ENCODE peak calls at places on chromosome 1, in seven cellular contexts. One of them, this sample, is unnamed.

GRCh38 chr1:22018583-22019559 is 17.4 kb downstream of the CELA3A start:
- DNase-seq in GM06990: no peak
- DNase-seq in fibroblast of pulmonary artery: peak
- DNase-seq in GM03348: peak
- DNase-seq in Caco-2: no peak
- DNase-seq in activated CD4-positive, alpha-beta T cell treated with anti-CD3 and anti-CD28 coated beads, Interleukin-2, amount 50 U/mL, for 24 hours: peak
- DNase-seq in CD4-positive, alpha-beta memory T cell: peak
- DNase-seq in this sample: peak

GRCh38 chr1:156149374-156150106 is 3.8 kb upstream of the SEMA4A start:
- DNase-seq in GM06990: peak
- DNase-seq in fibroblast of pulmonary artery: no peak
- DNase-seq in GM03348: no peak
- DNase-seq in Caco-2: no peak
- DNase-seq in activated CD4-positive, alpha-beta T cell treated with anti-CD3 and anti-CD28 coated beads, Interleukin-2, amount 50 U/mL, for 24 hours: no peak
- DNase-seq in CD4-positive, alpha-beta memory T cell: no peak
- DNase-seq in this sample: no peak

GRCh38 chr1:53398585-53399365 is 60.4 kb upstream of the DMRTB1 start:
- DNase-seq in GM06990: no peak
- DNase-seq in fibroblast of pulmonary artery: no peak
- DNase-seq in GM03348: no peak
- DNase-seq in Caco-2: no peak
- DNase-seq in activated CD4-positive, alpha-beta T cell treated with anti-CD3 and anti-CD28 coated beads, Interleukin-2, amount 50 U/mL, for 24 hours: no peak
- DNase-seq in CD4-positive, alpha-beta memory T cell: no peak
- DNase-seq in this sample: no peak

GRCh38 chr1:205275133-205275532 is 46.4 kb downstream of the NUAK2 start:
- DNase-seq in GM06990: no peak
- DNase-seq in fibroblast of pulmonary artery: no peak
- DNase-seq in GM03348: no peak
- DNase-seq in Caco-2: no peak
- DNase-seq in activated CD4-positive, alpha-beta T cell treated with anti-CD3 and anti-CD28 coated beads, Interleukin-2, amount 50 U/mL, for 24 hours: no peak
- DNase-seq in CD4-positive, alpha-beta memory T cell: peak
- DNase-seq in this sample: no peak

GRCh38 chr1:58248067-58248466 is 298.5 kb downstream of the OMA1 start:
- DNase-seq in GM06990: no peak
- DNase-seq in fibroblast of pulmonary artery: no peak
- DNase-seq in GM03348: no peak
- DNase-seq in Caco-2: no peak
- DNase-seq in activated CD4-positive, alpha-beta T cell treated with anti-CD3 and anti-CD28 coated beads, Interleukin-2, amount 50 U/mL, for 24 hours: no peak
- DNase-seq in CD4-positive, alpha-beta memory T cell: no peak
- DNase-seq in this sample: no peak

GRCh38 chr1:160750608-160751007 is 11.6 kb downstream of the SLAMF7 start:
- DNase-seq in GM06990: no peak
- DNase-seq in fibroblast of pulmonary artery: no peak
- DNase-seq in GM03348: no peak
- DNase-seq in Caco-2: no peak
- DNase-seq in activated CD4-positive, alpha-beta T cell treated with anti-CD3 and anti-CD28 coated beads, Interleukin-2, amount 50 U/mL, for 24 hours: no peak
- DNase-seq in CD4-positive, alpha-beta memory T cell: no peak
- DNase-seq in this sample: no peak

GRCh38 chr1:66210653-66211052 is 323.3 kb upstream of the SGIP1 start:
- DNase-seq in GM06990: no peak
- DNase-seq in fibroblast of pulmonary artery: no peak
- DNase-seq in GM03348: no peak
- DNase-seq in Caco-2: no peak
- DNase-seq in activated CD4-positive, alpha-beta T cell treated with anti-CD3 and anti-CD28 coated beads, Interleukin-2, amount 50 U/mL, for 24 hours: no peak
- DNase-seq in CD4-positive, alpha-beta memory T cell: no peak
- DNase-seq in this sample: no peak

GRCh38 chr1:151619489-151620093 is 7.7 kb downstream of the SNX27 start:
- DNase-seq in GM06990: no peak
- DNase-seq in fibroblast of pulmonary artery: peak
- DNase-seq in GM03348: peak
- DNase-seq in Caco-2: no peak
- DNase-seq in activated CD4-positive, alpha-beta T cell treated with anti-CD3 and anti-CD28 coated beads, Interleukin-2, amount 50 U/mL, for 24 hours: no peak
- DNase-seq in CD4-positive, alpha-beta memory T cell: no peak
- DNase-seq in this sample: no peak

GRCh38 chr1:20711285-20712209 is 6.3 kb downstream of the KIF17 start:
- DNase-seq in GM06990: no peak
- DNase-seq in fibroblast of pulmonary artery: no peak
- DNase-seq in GM03348: no peak
- DNase-seq in Caco-2: no peak
- DNase-seq in activated CD4-positive, alpha-beta T cell treated with anti-CD3 and anti-CD28 coated beads, Interleukin-2, amount 50 U/mL, for 24 hours: no peak
- DNase-seq in CD4-positive, alpha-beta memory T cell: no peak
- DNase-seq in this sample: no peak

GRCh38 chr1:231699769-231700168 is 73.2 kb downstream of the DISC1 start:
- DNase-seq in GM06990: no peak
- DNase-seq in fibroblast of pulmonary artery: no peak
- DNase-seq in GM03348: no peak
- DNase-seq in Caco-2: no peak
- DNase-seq in activated CD4-positive, alpha-beta T cell treated with anti-CD3 and anti-CD28 coated beads, Interleukin-2, amount 50 U/mL, for 24 hours: no peak
- DNase-seq in CD4-positive, alpha-beta memory T cell: no peak
- DNase-seq in this sample: no peak

This sample was measured in naive thymus-derived CD4-positive, alpha-beta T cell.